ENCODE peak calls at places on chromosomes 3 and 15, in four cellular contexts. L is A549, H is WTC11, G is SK-N-SH. M is an unnamed sample.

GRCh38 chr3:195260286-195260905 is 10.6 kb downstream of the XXYLT1 start:
- DNase-seq in L (no peak), H (peak; percentile 59), G (peak; percentile 53), M (peak; percentile 84)

GRCh38 chr15:78477295-78477694 is 30.1 kb upstream of the HYKK start:
- DNase-seq in L (no peak), H (no peak), G (no peak), M (no peak)

GRCh38 chr3:74465652-74466415 is 148.6 kb downstream of the CNTN3 start:
- DNase-seq in L (no peak), H (peak; percentile 8), G (no peak), M (no peak)

GRCh38 chr3:195033531-195034091 is 237.3 kb downstream of the XXYLT1 start:
- DNase-seq in L (peak; percentile 16), H (no peak), G (no peak), M (no peak)

GRCh38 chr3:183653209-183654064 is 18.0 kb downstream of the KLHL24 start:
- DNase-seq in L (no peak), H (no peak), G (no peak), M (peak; percentile 36)

GRCh38 chr3:111338059-111338698 is 203.8 kb upstream of the CD96 start:
- DNase-seq in L (peak; percentile 31), H (peak; percentile 62), G (peak; percentile 48), M (peak; percentile 51)

GRCh38 chr15:58138106-58138505 is at the start of gene AQP9:
- DNase-seq in L (no peak), H (no peak), G (no peak), M (no peak)

GRCh38 chr3:70108072-70108471 is 108.5 kb downstream of the SAMMSON start:
- DNase-seq in L (no peak), H (peak; percentile 80), G (peak; percentile 17), M (peak; percentile 42)

GRCh38 chr3:183698318-183698731 is 728 bp downstream of the YEATS2 start:
- DNase-seq in L (peak; percentile 33), H (no peak), G (peak; percentile 73), M (peak; percentile 48)

GRCh38 chr15:92900712-92901052 is 558 bp downstream of the CHD2 start:
- DNase-seq in L (no peak), H (no peak), G (no peak), M (peak; percentile 15)

GRCh38 chr15:77836901-77837648 is 204.4 kb upstream of the LINGO1 start:
- DNase-seq in L (no peak), H (no peak), G (no peak), M (no peak)

GRCh38 chr15:97745481-97746071 is 214.9 kb upstream of the ARRDC4 start:
- DNase-seq in L (peak; percentile 34), H (peak; percentile 62), G (peak; percentile 37), M (peak; percentile 67)

GRCh38 chr3:189937302-189938255 is 183.1 kb downstream of the P3H2 start:
- DNase-seq in L (peak; percentile 38), H (no peak), G (no peak), M (no peak)

GRCh38 chr15:81001180-81002003 is 669 bp downstream of the TLNRD1 start:
- DNase-seq in L (peak; percentile 59), H (peak; percentile 63), G (peak; percentile 77), M (peak; percentile 69)

GRCh38 chr15:72782993-72783562 is 480 bp downstream of the ADPGK start:
- DNase-seq in L (no peak), H (no peak), G (no peak), M (peak; percentile 92)

GRCh38 chr3:191356586-191357439 is 26.5 kb upstream of the UTS2B start:
- DNase-seq in L (no peak), H (no peak), G (no peak), M (no peak)

GRCh38 chr3:81716870-81717509 is 44.5 kb downstream of the GBE1 start:
- DNase-seq in L (no peak), H (no peak), G (no peak), M (peak; percentile 8)

GRCh38 chr3:142239421-142239820 is 14.0 kb upstream of the GK5 start:
- DNase-seq in L (no peak), H (no peak), G (no peak), M (no peak)

GRCh38 chr3:19947549-19948071 is 713 bp downstream of the RAB5A start:
- DNase-seq in L (peak; percentile 58), H (peak; percentile 35), G (peak; percentile 65), M (peak; percentile 63)

GRCh38 chr15:100802421-100803157 is 77.0 kb upstream of the ALDH1A3 start:
- DNase-seq in L (no peak), H (no peak), G (no peak), M (no peak)

GRCh38 chr3:55165278-55165677 is 237.4 kb upstream of the LRTM1 start:
- DNase-seq in L (no peak), H (no peak), G (no peak), M (no peak)

GRCh38 chr3:197419696-197420095 is 121.3 kb upstream of the DLG1 start:
- DNase-seq in L (no peak), H (no peak), G (no peak), M (no peak)

GRCh38 chr3:56955551-56956131 is 104.8 kb upstream of the SPATA12 start:
- DNase-seq in L (no peak), H (no peak), G (no peak), M (no peak)

GRCh38 chr3:120524171-120524923 is 71.8 kb upstream of the NDUFB4 start:
- DNase-seq in L (no peak), H (no peak), G (no peak), M (no peak)

GRCh38 chr3:104717828-104718196 is 648.9 kb upstream of the ALCAM start:
- DNase-seq in L (no peak), H (no peak), G (no peak), M (no peak)
- TF ChIP-seq MAX in L (no peak), H (no peak), G (no peak), M (no peak)

DNA sequence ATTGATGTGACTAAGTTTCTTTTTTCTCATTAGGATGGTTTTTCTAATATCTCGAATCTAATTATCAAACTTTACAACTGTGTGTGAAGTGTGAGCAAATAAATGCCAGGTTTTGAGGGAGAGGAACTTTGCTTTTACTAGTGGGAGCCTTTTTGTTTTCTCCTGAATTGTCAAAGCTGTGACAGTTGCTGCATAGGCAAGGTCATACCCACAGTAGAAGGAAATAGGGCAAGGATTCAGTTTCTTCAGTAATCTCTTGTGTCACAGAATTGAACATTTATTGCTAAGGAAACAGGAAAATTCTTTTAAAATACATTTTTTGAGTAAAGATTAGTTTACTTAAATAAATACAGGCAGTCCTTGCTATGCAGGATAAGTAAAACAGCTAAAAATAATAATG is 19.5 kb downstream of the GMPS start:
- DNase-seq in L (no peak), H (no peak), G (no peak), M (no peak)
- TF ChIP-seq CTCF in L (no peak), H (no peak), G (no peak), M (no peak)

DNA sequence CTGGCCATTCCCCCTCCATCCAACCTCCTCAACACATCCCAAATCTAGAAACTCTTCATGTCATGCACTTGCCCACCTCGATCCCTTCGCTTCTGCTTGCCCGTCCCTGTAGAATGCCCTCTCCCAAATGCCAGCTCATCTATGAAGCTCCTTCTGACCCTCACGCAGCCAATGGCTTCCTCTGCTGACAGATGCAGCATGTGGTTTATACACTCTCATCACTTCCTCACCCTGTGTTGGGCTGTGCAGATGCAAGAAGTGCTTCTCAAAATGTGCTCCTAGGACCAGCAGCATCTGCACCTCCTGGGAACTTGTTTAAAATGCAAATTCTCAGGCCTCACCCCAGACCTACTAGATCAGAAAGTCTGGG is 51.7 kb downstream of the SEMA5B start:
- DNase-seq in L (no peak), H (no peak), G (no peak), M (peak; percentile 63)
- TF ChIP-seq MAX in L (no peak), H (no peak), G (no peak), M (peak; percentile 68)

GRCh38 chr15:43376017-43376705 is 5.3 kb downstream of the TUBGCP4 start:
- DNase-seq in L (peak; percentile 25), H (peak; percentile 39), G (peak; percentile 62), M (peak; percentile 50)

GRCh38 chr15:43370310-43370974 is 401 bp downstream of the ZSCAN29 start:
- DNase-seq in L (no peak), H (peak; percentile 52), G (peak; percentile 67), M (peak; percentile 51)

DNA sequence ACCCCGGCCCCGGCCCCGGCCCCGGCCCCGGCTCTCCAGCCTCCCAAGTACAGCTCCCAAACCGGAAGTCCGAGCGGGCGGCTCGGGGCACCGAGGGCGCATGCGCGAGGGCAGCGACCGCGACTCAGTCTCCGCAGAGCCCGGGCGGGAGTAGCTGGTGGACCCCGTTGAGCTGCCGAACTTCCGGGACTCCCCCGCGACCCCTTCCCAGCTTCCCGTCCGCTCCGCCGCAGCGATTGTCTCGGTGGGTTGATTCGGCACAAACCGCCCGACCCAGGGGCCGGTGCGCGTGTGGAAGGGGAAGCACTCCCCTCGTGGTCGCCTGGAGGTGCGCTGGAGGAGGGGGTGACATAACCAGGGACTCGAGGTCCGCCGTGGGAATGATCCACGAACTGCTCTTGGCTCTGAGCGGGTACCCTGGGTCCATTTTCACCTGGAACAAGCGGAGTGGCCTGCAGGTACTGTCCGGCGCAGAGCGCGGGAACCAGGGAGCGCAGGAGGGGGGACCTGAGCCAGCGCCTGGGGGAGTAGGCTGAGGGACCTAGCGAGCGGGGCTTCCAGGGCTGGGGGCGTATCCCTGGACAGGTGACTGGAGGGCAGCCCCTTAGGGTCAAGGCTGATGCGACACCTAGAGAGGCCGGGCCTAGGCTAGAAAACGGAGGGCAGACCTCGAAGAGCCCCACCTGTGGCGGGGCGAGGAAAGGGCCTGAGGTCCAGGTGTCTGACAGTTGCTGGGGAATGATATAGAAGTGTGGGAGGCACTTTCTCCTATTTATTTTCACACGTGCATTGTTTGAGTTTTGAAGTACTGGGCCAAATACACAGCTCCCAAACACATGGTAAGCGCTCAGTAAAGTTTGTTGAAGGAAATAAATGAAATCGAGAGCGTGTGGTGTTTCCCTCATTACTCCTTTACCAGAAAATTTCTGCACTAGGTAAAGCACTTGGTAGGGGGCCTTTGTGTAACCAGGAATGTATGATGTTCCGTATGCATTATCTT is at the start of the genes TUBGCP4 and ZSCAN29:
- DNase-seq in L (peak; percentile 76), H (peak; percentile 92), G (peak; percentile 99), M (peak; percentile 88)
- TF ChIP-seq CTCF in L (peak; percentile 16), H (no peak), G (peak; percentile 48), M (peak; percentile 27)

GRCh38 chr3:13174803-13175135 is 101.5 kb upstream of the IQSEC1 start:
- DNase-seq in L (no peak), H (no peak), G (no peak), M (no peak)
- TF ChIP-seq MAX in L (no peak), H (no peak), G (no peak), M (no peak)

GRCh38 chr15:59364238-59364637 is 8.4 kb downstream of the MYO1E start:
- DNase-seq in L (no peak), H (no peak), G (no peak), M (peak; percentile 7)

GRCh38 chr15:59362339-59362738 is 10.3 kb downstream of the MYO1E start:
- DNase-seq in L (no peak), H (no peak), G (no peak), M (no peak)

GRCh38 chr15:59355730-59356129 is 16.9 kb downstream of the MYO1E start:
- DNase-seq in L (no peak), H (no peak), G (no peak), M (no peak)

GRCh38 chr15:59360896-59361295 is 11.8 kb downstream of the MYO1E start:
- DNase-seq in L (no peak), H (no peak), G (no peak), M (no peak)

GRCh38 chr15:59360305-59360704 is 12.4 kb downstream of the MYO1E start:
- DNase-seq in L (no peak), H (peak; percentile 25), G (no peak), M (no peak)
- TF ChIP-seq CTCF in L (no peak), H (no peak), G (peak; percentile 35), M (peak; percentile 17)

M was measured in NB4.